ENCODE peak calls at places on chromosomes 5 and 9, in ten cellular contexts. B, F, G, O, N, X, U, E, I and M are unnamed samples.

GRCh38 chr9:38024036-38024681 is 44.9 kb downstream of the SHB start:
- DNase-seq in O (peak; percentile 63), X (no peak), B (no peak), U (no peak), F (peak; percentile 75), G (no peak), E (peak; percentile 81), N (peak; percentile 38), I (peak; percentile 39), M (no peak)

GRCh38 chr9:5430912-5431311 is 6.8 kb downstream of the PLGRKT start:
- DNase-seq in B (no peak), N (no peak), F (no peak), X (no peak), I (no peak), G (no peak), E (no peak), O (no peak), U (no peak), M (no peak)

GRCh38 chr9:3898371-3899218 is 372.8 kb upstream of the RFX3 start:
- DNase-seq in X (no peak), U (no peak), O (no peak), G (no peak), B (no peak), F (peak; percentile 62), N (no peak), I (no peak), E (no peak), M (no peak)

GRCh38 chr9:35510745-35511428 is 21.0 kb downstream of the RUSC2 start:
- DNase-seq in I (no peak), E (peak; percentile 100), U (no peak), F (peak; percentile 100), B (no peak), G (no peak), N (no peak), X (no peak), O (no peak), M (peak; percentile 51)

GRCh38 chr5:96408841-96409458 is 24.1 kb downstream of the PCSK1 start:
- DNase-seq in N (no peak), I (no peak), X (no peak), O (no peak), B (no peak), F (no peak), E (no peak), U (no peak), G (no peak), M (no peak)

GRCh38 chr9:114397848-114398605 is 10.2 kb upstream of the AKNA start:
- DNase-seq in N (peak; percentile 83), O (peak; percentile 98), F (peak; percentile 94), G (peak; percentile 96), I (peak; percentile 73), E (peak; percentile 93), X (peak; percentile 96), U (peak; percentile 95), B (peak; percentile 94), M (peak; percentile 46)

GRCh38 chr5:83376461-83376860 is 95.1 kb upstream of the VCAN start:
- DNase-seq in X (no peak), G (no peak), N (no peak), I (no peak), F (peak; percentile 55), B (no peak), O (no peak), U (no peak), E (no peak), M (no peak)

GRCh38 chr5:126274819-126275218 is 148.4 kb upstream of the GRAMD2B start:
- DNase-seq in G (no peak), F (peak; percentile 3), E (no peak), N (no peak), X (no peak), U (no peak), B (no peak), I (no peak), O (no peak), M (no peak)